ENCODE peak calls at places on chromosomes 5 and 9, in six cellular contexts. One of them, this sample, is unnamed.
A peak's percentile ranks its signal among the peaks of the same experiment; 100 is the strongest.

GRCh38 chr5:109830955-109831502 is 141.3 kb downstream of the MAN2A1 start:
- DNase-seq in fibroblast of mammary gland: peak; percentile 62
- DNase-seq in A549: no peak
- DNase-seq in fibroblast of pulmonary artery: no peak
- DNase-seq in GM12865: no peak
- DNase-seq in gastrocnemius medialis: no peak
- DNase-seq in this sample: no peak

GRCh38 chr9:93900971-93901861 is 53.9 kb downstream of the BARX1 start:
- DNase-seq in fibroblast of mammary gland: no peak
- DNase-seq in A549: no peak
- DNase-seq in fibroblast of pulmonary artery: no peak
- DNase-seq in GM12865: no peak
- DNase-seq in gastrocnemius medialis: peak; percentile 6
- DNase-seq in this sample: no peak

GRCh38 chr5:1636981-1637638 is 113.3 kb upstream of the LPCAT1 start:
- DNase-seq in fibroblast of mammary gland: no peak
- DNase-seq in A549: no peak
- DNase-seq in fibroblast of pulmonary artery: no peak
- DNase-seq in GM12865: no peak
- DNase-seq in gastrocnemius medialis: no peak
- DNase-seq in this sample: peak; percentile 11

GRCh38 chr5:56490971-56491468 is 257.9 kb upstream of the ANKRD55 start:
- DNase-seq in fibroblast of mammary gland: no peak
- DNase-seq in A549: no peak
- DNase-seq in fibroblast of pulmonary artery: no peak
- DNase-seq in GM12865: no peak
- DNase-seq in gastrocnemius medialis: no peak
- DNase-seq in this sample: no peak

GRCh38 chr9:128192601-128193371 is 1.4 kb upstream of the CIZ1 start:
- DNase-seq in fibroblast of mammary gland: peak; percentile 90
- DNase-seq in A549: peak; percentile 88
- DNase-seq in fibroblast of pulmonary artery: peak; percentile 88
- DNase-seq in GM12865: peak; percentile 75
- DNase-seq in gastrocnemius medialis: peak; percentile 92
- DNase-seq in this sample: peak; percentile 83

GRCh38 chr9:69121155-69122085 is 52.7 kb upstream of the TJP2 start:
- DNase-seq in fibroblast of mammary gland: no peak
- DNase-seq in A549: peak; percentile 33
- DNase-seq in fibroblast of pulmonary artery: peak; percentile 38
- DNase-seq in GM12865: peak; percentile 32
- DNase-seq in gastrocnemius medialis: no peak
- DNase-seq in this sample: no peak

GRCh38 chr9:114280636-114281315 is 42.1 kb upstream of the ORM1 start:
- DNase-seq in fibroblast of mammary gland: peak; percentile 77
- DNase-seq in A549: no peak
- DNase-seq in fibroblast of pulmonary artery: no peak
- DNase-seq in GM12865: no peak
- DNase-seq in gastrocnemius medialis: no peak
- DNase-seq in this sample: no peak

GRCh38 chr5:123397538-123397937 is 25.7 kb downstream of the CEP120 start:
- DNase-seq in fibroblast of mammary gland: no peak
- DNase-seq in A549: no peak
- DNase-seq in fibroblast of pulmonary artery: no peak
- DNase-seq in GM12865: no peak
- DNase-seq in gastrocnemius medialis: no peak
- DNase-seq in this sample: no peak

GRCh38 chr5:60972225-60972624 is 27.2 kb downstream of the NDUFAF2 start:
- DNase-seq in fibroblast of mammary gland: no peak
- DNase-seq in A549: no peak
- DNase-seq in fibroblast of pulmonary artery: no peak
- DNase-seq in GM12865: peak; percentile 26
- DNase-seq in gastrocnemius medialis: no peak
- DNase-seq in this sample: no peak

GRCh38 chr5:159340511-159340910 is 10.2 kb upstream of the IL12B start:
- DNase-seq in fibroblast of mammary gland: no peak
- DNase-seq in A549: no peak
- DNase-seq in fibroblast of pulmonary artery: no peak
- DNase-seq in GM12865: no peak
- DNase-seq in gastrocnemius medialis: no peak
- DNase-seq in this sample: no peak

GRCh38 chr5:125655156-125655555 is 768.1 kb upstream of the GRAMD2B start:
- DNase-seq in fibroblast of mammary gland: no peak
- DNase-seq in A549: no peak
- DNase-seq in fibroblast of pulmonary artery: peak; percentile 10
- DNase-seq in GM12865: no peak
- DNase-seq in gastrocnemius medialis: no peak
- DNase-seq in this sample: no peak

GRCh38 chr9:38109601-38110000 is 40.6 kb upstream of the SHB start:
- DNase-seq in fibroblast of mammary gland: no peak
- DNase-seq in A549: no peak
- DNase-seq in fibroblast of pulmonary artery: no peak
- DNase-seq in GM12865: no peak
- DNase-seq in gastrocnemius medialis: no peak
- DNase-seq in this sample: no peak

GRCh38 chr5:166991586-166991985 is 1299.9 kb upstream of the WWC1 start:
- DNase-seq in fibroblast of mammary gland: no peak
- DNase-seq in A549: no peak
- DNase-seq in fibroblast of pulmonary artery: no peak
- DNase-seq in GM12865: no peak
- DNase-seq in gastrocnemius medialis: no peak
- DNase-seq in this sample: no peak

GRCh38 chr5:78671609-78672008 is 23.0 kb upstream of the LHFPL2 start:
- DNase-seq in fibroblast of mammary gland: peak; percentile 16
- DNase-seq in A549: no peak
- DNase-seq in fibroblast of pulmonary artery: no peak
- DNase-seq in GM12865: no peak
- DNase-seq in gastrocnemius medialis: no peak
- DNase-seq in this sample: no peak

GRCh38 chr5:78672154-78672553 is 23.6 kb upstream of the LHFPL2 start:
- DNase-seq in fibroblast of mammary gland: no peak
- DNase-seq in A549: no peak
- DNase-seq in fibroblast of pulmonary artery: no peak
- DNase-seq in GM12865: no peak
- DNase-seq in gastrocnemius medialis: no peak
- DNase-seq in this sample: no peak

GRCh38 chr5:78677777-78678668 is 29.5 kb upstream of the LHFPL2 start:
- DNase-seq in fibroblast of mammary gland: peak; percentile 99
- DNase-seq in A549: no peak
- DNase-seq in fibroblast of pulmonary artery: peak; percentile 98
- DNase-seq in GM12865: peak; percentile 59
- DNase-seq in gastrocnemius medialis: peak; percentile 57
- DNase-seq in this sample: no peak

GRCh38 chr5:78679905-78680304 is 31.3 kb upstream of the LHFPL2 start:
- DNase-seq in fibroblast of mammary gland: no peak
- DNase-seq in A549: no peak
- DNase-seq in fibroblast of pulmonary artery: no peak
- DNase-seq in GM12865: no peak
- DNase-seq in gastrocnemius medialis: no peak
- DNase-seq in this sample: no peak

GRCh38 chr5:78675956-78676727 is 27.6 kb upstream of the LHFPL2 start:
- DNase-seq in fibroblast of mammary gland: no peak
- DNase-seq in A549: no peak
- DNase-seq in fibroblast of pulmonary artery: no peak
- DNase-seq in GM12865: no peak
- DNase-seq in gastrocnemius medialis: no peak
- DNase-seq in this sample: no peak
- H3K4me3 ChIP-seq in fibroblast of mammary gland: no peak overlapping the region
- H3K4me3 ChIP-seq in A549: no peak overlapping the region
- H3K4me3 ChIP-seq in fibroblast of pulmonary artery: no peak overlapping the region
- H3K4me3 ChIP-seq in GM12865: no peak overlapping the region
- H3K4me3 ChIP-seq in gastrocnemius medialis: no peak overlapping the region
- H3K4me3 ChIP-seq in this sample: no peak overlapping the region

GRCh38 chr5:65066385-65066784 is 297.7 kb downstream of the CWC27 start:
- DNase-seq in fibroblast of mammary gland: peak; percentile 66
- DNase-seq in A549: no peak
- DNase-seq in fibroblast of pulmonary artery: no peak
- DNase-seq in GM12865: peak; percentile 84
- DNase-seq in gastrocnemius medialis: no peak
- DNase-seq in this sample: no peak

GRCh38 chr5:65065112-65065511 is 296.4 kb downstream of the CWC27 start:
- DNase-seq in fibroblast of mammary gland: no peak
- DNase-seq in A549: no peak
- DNase-seq in fibroblast of pulmonary artery: no peak
- DNase-seq in GM12865: no peak
- DNase-seq in gastrocnemius medialis: no peak
- DNase-seq in this sample: no peak

GRCh38 chr5:65068410-65068809 is 299.7 kb downstream of the CWC27 start:
- DNase-seq in fibroblast of mammary gland: no peak
- DNase-seq in A549: no peak
- DNase-seq in fibroblast of pulmonary artery: no peak
- DNase-seq in GM12865: no peak
- DNase-seq in gastrocnemius medialis: no peak
- DNase-seq in this sample: no peak

GRCh38 chr5:65070026-65070425 is 301.3 kb downstream of the CWC27 start:
- DNase-seq in fibroblast of mammary gland: no peak
- DNase-seq in A549: no peak
- DNase-seq in fibroblast of pulmonary artery: no peak
- DNase-seq in GM12865: peak; percentile 59
- DNase-seq in gastrocnemius medialis: no peak
- DNase-seq in this sample: no peak

DNA sequence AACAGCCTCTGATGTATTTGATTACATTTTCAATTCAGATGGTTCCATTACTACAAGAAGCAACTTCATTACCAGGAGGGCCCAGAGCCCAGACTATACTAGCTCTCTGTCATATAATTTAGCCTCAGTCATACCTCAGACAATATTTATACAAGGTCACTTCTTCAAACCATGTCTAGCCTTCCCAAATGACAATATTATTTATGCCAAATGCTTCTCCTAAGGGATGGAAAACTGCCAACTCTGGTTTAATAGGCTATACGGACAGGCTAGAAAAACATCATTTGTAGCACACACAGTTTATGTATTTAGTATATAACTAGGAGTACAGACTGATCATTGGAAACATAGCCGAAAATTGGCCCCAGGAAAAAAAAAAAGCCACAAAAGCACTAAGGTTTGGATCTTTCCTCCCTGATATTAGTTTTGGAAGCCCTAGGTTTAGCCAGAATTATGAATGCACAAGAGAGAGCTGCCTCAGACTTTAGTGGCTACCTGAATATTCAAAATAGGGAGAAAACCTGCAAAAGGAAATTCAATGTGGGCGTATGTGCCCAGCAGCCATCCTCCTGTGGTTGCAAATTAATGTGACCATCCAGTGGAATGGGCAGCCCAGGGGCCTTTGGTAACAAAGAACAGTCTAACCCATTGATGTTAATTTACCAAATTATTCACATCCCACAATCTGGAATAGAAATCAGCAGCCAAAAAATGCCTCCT is 298.2 kb downstream of the CWC27 start:
- DNase-seq in fibroblast of mammary gland: no peak
- DNase-seq in A549: no peak
- DNase-seq in fibroblast of pulmonary artery: no peak
- DNase-seq in GM12865: no peak
- DNase-seq in gastrocnemius medialis: no peak
- DNase-seq in this sample: no peak
- H3K4me3 ChIP-seq in fibroblast of mammary gland: no peak overlapping the region
- H3K4me3 ChIP-seq in A549: no peak overlapping the region
- H3K4me3 ChIP-seq in fibroblast of pulmonary artery: no peak overlapping the region
- H3K4me3 ChIP-seq in GM12865: no peak overlapping the region
- H3K4me3 ChIP-seq in gastrocnemius medialis: no peak overlapping the region
- H3K4me3 ChIP-seq in this sample: no peak overlapping the region

GRCh38 chr5:88144219-88145040 is 124.2 kb downstream of the TMEM161B start:
- DNase-seq in fibroblast of mammary gland: no peak
- DNase-seq in A549: no peak
- DNase-seq in fibroblast of pulmonary artery: no peak
- DNase-seq in GM12865: no peak
- DNase-seq in gastrocnemius medialis: no peak
- DNase-seq in this sample: no peak
- H3K4me3 ChIP-seq in fibroblast of mammary gland: no peak overlapping the region
- H3K4me3 ChIP-seq in A549: no peak overlapping the region
- H3K4me3 ChIP-seq in fibroblast of pulmonary artery: no peak overlapping the region
- H3K4me3 ChIP-seq in GM12865: no peak overlapping the region
- H3K4me3 ChIP-seq in gastrocnemius medialis: peak overlapping the region; percentile 60
- H3K4me3 ChIP-seq in this sample: no peak overlapping the region

GRCh38 chr5:7419846-7420245 is 23.9 kb downstream of the ADCY2 start:
- DNase-seq in fibroblast of mammary gland: no peak
- DNase-seq in A549: no peak
- DNase-seq in fibroblast of pulmonary artery: no peak
- DNase-seq in GM12865: no peak
- DNase-seq in gastrocnemius medialis: no peak
- DNase-seq in this sample: no peak

GRCh38 chr5:7420506-7421280 is 24.8 kb downstream of the ADCY2 start:
- DNase-seq in fibroblast of mammary gland: no peak
- DNase-seq in A549: no peak
- DNase-seq in fibroblast of pulmonary artery: no peak
- DNase-seq in GM12865: no peak
- DNase-seq in gastrocnemius medialis: no peak
- DNase-seq in this sample: no peak

GRCh38 chr5:7419367-7419766 is 23.4 kb downstream of the ADCY2 start:
- DNase-seq in fibroblast of mammary gland: no peak
- DNase-seq in A549: no peak
- DNase-seq in fibroblast of pulmonary artery: no peak
- DNase-seq in GM12865: no peak
- DNase-seq in gastrocnemius medialis: no peak
- DNase-seq in this sample: no peak

GRCh38 chr5:7422719-7423118 is 26.8 kb downstream of the ADCY2 start:
- DNase-seq in fibroblast of mammary gland: no peak
- DNase-seq in A549: no peak
- DNase-seq in fibroblast of pulmonary artery: no peak
- DNase-seq in GM12865: no peak
- DNase-seq in gastrocnemius medialis: no peak
- DNase-seq in this sample: no peak

GRCh38 chr5:7422262-7422661 is 26.3 kb downstream of the ADCY2 start:
- DNase-seq in fibroblast of mammary gland: no peak
- DNase-seq in A549: no peak
- DNase-seq in fibroblast of pulmonary artery: no peak
- DNase-seq in GM12865: no peak
- DNase-seq in gastrocnemius medialis: no peak
- DNase-seq in this sample: no peak
- H3K4me3 ChIP-seq in fibroblast of mammary gland: no peak overlapping the region
- H3K4me3 ChIP-seq in A549: no peak overlapping the region
- H3K4me3 ChIP-seq in fibroblast of pulmonary artery: no peak overlapping the region
- H3K4me3 ChIP-seq in GM12865: no peak overlapping the region
- H3K4me3 ChIP-seq in gastrocnemius medialis: no peak overlapping the region
- H3K4me3 ChIP-seq in this sample: no peak overlapping the region

GRCh38 chr9:110217656-110218099 is 9.7 kb upstream of the C9orf152 start:
- DNase-seq in fibroblast of mammary gland: peak; percentile 72
- DNase-seq in A549: no peak
- DNase-seq in fibroblast of pulmonary artery: peak; percentile 76
- DNase-seq in GM12865: peak; percentile 55
- DNase-seq in gastrocnemius medialis: no peak
- DNase-seq in this sample: peak; percentile 73
- H3K4me3 ChIP-seq in fibroblast of mammary gland: no peak overlapping the region
- H3K4me3 ChIP-seq in A549: no peak overlapping the region
- H3K4me3 ChIP-seq in fibroblast of pulmonary artery: no peak overlapping the region
- H3K4me3 ChIP-seq in GM12865: no peak overlapping the region
- H3K4me3 ChIP-seq in gastrocnemius medialis: no peak overlapping the region
- H3K4me3 ChIP-seq in this sample: no peak overlapping the region

This sample was measured in Karpas-422.